ENCODE peak calls at places on chromosomes 7 and 10, in six cellular contexts. Q, K, X, H, U and E are unnamed samples.

GRCh38 chr7:26153823-26154783 is 2.1 kb downstream of the NFE2L3 start:
- DNase-seq in Q (no peak), K (no peak), X (peak; percentile 79), H (peak; percentile 93), U (no peak), E (peak; percentile 36)

GRCh38 chr7:134695321-134695860 is 48.7 kb downstream of the BPGM start:
- DNase-seq in Q (no peak), K (peak; percentile 76), X (no peak), H (no peak), U (no peak), E (peak; percentile 52)

GRCh38 chr7:131027287-131027773 is 293.3 kb upstream of the KLF14 start:
- DNase-seq in Q (no peak), K (peak; percentile 97), X (no peak), H (no peak), U (no peak), E (peak; percentile 45)

GRCh38 chr10:114393482-114393881 is 10.8 kb downstream of the AFAP1L2 start:
- DNase-seq in Q (no peak), K (no peak), X (peak; percentile 86), H (no peak), U (no peak), E (peak; percentile 69)

GRCh38 chr10:5560844-5561703 is 36.3 kb downstream of the CALML3 start:
- DNase-seq in Q (no peak), K (no peak), X (no peak), H (no peak), U (no peak), E (no peak)

GRCh38 chr7:32091608-32092210 is 21.5 kb upstream of the PDE1C start:
- DNase-seq in Q (no peak), K (peak; percentile 63), X (no peak), H (no peak), U (no peak), E (no peak)

GRCh38 chr10:68154211-68154497 is 44.9 kb downstream of the MYPN start:
- DNase-seq in Q (no peak), K (peak; percentile 22), X (no peak), H (peak; percentile 57), U (no peak), E (peak; percentile 71)

GRCh38 chr7:42502022-42502421 is 265.0 kb upstream of the GLI3 start:
- DNase-seq in Q (no peak), K (peak; percentile 61), X (peak; percentile 3), H (no peak), U (no peak), E (peak; percentile 46)

GRCh38 chr7:155815332-155816191 is 3.3 kb upstream of the SHH start:
- DNase-seq in Q (no peak), K (peak; percentile 69), X (peak; percentile 34), H (peak; percentile 87), U (no peak), E (no peak)

GRCh38 chr7:25407932-25408480 is 179.7 kb upstream of the NPVF start:
- DNase-seq in Q (no peak), K (no peak), X (no peak), H (peak; percentile 74), U (no peak), E (no peak)

GRCh38 chr10:13219685-13220670 is 14.2 kb downstream of the UCMA start:
- DNase-seq in Q (peak; percentile 49), K (peak; percentile 14), X (no peak), H (peak; percentile 84), U (peak; percentile 5), E (peak; percentile 4)

DNA sequence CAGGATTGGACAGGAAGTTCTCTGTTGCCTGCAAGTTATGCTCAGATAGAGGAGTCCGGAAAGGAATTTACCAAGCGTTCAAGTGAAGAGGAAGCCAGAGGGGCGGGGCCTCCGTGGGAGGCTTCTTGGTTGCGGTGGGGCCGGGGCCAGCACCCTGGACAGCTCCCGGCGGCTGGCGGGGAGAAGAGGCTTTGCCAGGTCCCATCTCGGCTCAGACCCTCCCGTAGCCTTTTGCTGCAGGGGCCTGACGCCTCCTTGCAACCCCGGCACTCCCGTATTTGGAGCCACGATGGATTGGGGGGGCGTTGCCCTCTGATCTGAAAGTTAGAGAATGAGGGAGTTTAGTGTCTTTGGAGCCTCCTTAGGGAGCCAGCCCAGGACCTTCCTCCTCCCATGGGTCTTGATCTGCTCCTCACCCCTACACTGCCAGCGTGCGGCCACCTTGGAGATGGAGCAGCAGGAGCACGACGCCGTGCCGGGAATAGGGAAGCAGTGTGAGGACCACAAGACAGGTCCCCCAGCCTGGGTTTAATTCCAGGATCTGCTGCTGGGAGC is 3.1 kb upstream of the SLC18A3 start:
- DNase-seq in Q (no peak), K (peak; percentile 77), X (peak; percentile 60), H (peak; percentile 93), U (no peak), E (peak; percentile 41)
- TF ChIP-seq EZH2 in Q (no peak), K (no peak), X (no peak), H (peak; percentile 39), U (no peak), E (peak; percentile 45)

DNA sequence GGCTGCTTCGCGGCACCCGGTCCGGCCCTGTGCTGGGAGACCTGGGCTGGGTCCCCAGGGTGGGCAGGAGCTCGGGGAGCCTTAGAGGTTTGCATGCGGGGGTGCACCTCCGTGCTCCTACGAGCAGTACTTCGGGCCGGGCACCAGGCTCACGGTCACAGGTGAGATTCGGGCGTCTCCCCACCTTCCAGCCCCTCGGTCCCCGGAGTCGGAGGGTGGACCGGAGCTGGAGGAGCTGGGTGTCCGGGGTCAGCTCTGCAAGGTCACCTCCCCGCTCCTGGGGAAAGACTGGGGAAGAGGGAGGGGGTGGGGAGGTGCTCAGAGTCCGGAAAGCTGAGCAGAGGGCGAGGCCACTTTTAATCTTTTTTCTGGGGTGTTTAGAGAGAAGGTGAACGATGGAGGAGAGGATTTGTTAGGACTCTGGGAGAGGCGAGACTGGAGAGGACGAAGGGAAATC is 26.6 kb downstream of the PRSS2 start:
- DNase-seq in Q (no peak), K (no peak), X (no peak), H (peak; percentile 47), U (no peak), E (no peak)
- TF ChIP-seq EZH2 in Q (no peak), K (peak; percentile 75), X (no peak), H (no peak), U (no peak), E (peak; percentile 87)

GRCh38 chr10:101123085-101123814 is 7.8 kb upstream of the TLX1 start:
- DNase-seq in Q (no peak), K (peak; percentile 16), X (no peak), H (no peak), U (no peak), E (no peak)

GRCh38 chr10:101122270-101123084 is 8.6 kb upstream of the TLX1 start:
- DNase-seq in Q (no peak), K (no peak), X (no peak), H (no peak), U (no peak), E (no peak)

GRCh38 chr10:101120884-101121660 is 10.0 kb upstream of the TLX1 start:
- DNase-seq in Q (no peak), K (peak; percentile 49), X (no peak), H (no peak), U (no peak), E (no peak)

GRCh38 chr10:101120520-101120883 is 10.6 kb upstream of the TLX1 start:
- DNase-seq in Q (no peak), K (no peak), X (no peak), H (no peak), U (no peak), E (no peak)

GRCh38 chr10:101121661-101122045 is 9.4 kb upstream of the TLX1 start:
- DNase-seq in Q (no peak), K (no peak), X (no peak), H (no peak), U (no peak), E (no peak)
- TF ChIP-seq EZH2 in Q (no peak), K (peak; percentile 23), X (peak; percentile 15), H (peak; percentile 68), U (no peak), E (no peak)

DNA sequence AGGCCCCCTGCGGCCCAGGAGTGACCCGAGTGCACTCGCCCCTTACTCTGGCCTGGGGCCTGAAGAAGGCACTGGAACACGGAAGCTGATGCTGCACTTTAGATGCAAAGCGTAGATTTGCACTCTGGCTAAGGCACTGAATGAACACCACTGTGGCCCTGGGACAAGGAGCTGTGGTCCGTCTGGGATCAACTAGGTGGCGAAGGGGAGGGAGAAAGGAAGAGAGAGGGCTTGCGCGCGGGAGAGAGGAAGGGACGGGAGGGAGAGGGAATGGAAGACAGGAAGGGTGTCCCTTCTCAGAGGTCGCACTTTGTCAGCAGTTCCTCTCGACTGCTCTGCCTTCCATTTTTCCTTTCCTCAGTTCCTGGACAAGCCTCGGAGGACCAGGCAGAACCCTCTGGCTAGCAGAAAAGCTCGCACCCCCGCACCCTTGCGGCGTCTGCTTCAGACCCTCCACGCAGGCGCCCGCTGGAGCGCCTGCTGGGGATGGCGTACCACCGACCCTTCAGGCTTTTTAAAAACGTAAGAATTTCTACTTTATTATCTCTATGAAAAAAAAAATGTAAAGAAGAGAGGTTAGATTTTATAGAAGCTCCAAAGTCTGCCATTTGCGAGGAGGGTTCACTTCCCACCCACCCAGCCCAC is 1.2 kb downstream of the FERD3L start:
- DNase-seq in Q (no peak), K (peak; percentile 7), X (no peak), H (peak; percentile 76), U (no peak), E (no peak)
- TF ChIP-seq EZH2 in Q (no peak), K (no peak), X (peak; percentile 73), H (peak; percentile 81), U (no peak), E (no peak)

DNA sequence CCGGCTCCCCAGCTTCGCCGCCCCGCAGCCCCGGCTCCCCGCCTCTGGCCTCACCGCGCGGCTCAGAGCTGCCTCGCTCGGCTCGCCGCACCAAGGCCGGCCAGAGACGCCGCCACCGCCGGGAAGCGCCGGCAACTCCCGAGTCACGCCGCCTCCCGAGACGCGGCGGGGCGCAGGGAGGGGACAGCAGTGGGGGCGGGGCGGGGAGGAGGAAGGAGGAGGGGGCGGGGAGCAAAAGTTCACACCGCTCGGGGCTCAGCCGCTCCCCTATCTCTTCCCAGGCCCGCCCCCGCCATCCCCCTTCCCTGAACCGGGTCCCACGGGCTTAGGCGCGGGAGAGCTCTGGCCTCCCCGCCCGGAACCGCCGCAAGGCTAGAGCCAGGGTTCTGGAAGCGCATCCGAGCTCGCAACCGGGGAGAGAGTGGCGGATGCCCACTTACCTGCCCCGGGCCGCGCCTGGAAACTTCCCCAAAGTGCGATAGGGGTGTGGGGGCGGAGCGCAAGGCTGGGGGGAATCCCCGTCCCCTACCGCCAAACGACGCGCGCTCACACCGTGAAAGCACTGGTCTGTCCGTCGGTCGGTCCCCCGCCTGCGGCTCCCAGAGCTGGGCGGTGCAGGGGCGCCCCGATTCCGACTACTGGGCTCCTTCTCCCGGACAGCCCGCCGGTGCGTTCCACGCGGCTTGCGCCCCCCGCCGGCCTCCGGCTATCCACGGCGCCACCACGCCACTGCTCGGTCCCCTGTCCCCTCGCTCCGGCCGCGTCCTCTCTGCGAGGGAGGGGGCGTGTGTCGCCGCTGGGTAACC is 925 bp downstream of the CHST15 start:
- DNase-seq in Q (no peak), K (peak; percentile 37), X (peak; percentile 52), H (peak; percentile 82), U (no peak), E (peak; percentile 29)
- TF ChIP-seq EZH2 in Q (no peak), K (no peak), X (peak; percentile 61), H (peak; percentile 8), U (no peak), E (peak; percentile 25)

GRCh38 chr7:159149488-159149887 is 4.8 kb upstream of the VIPR2 start:
- DNase-seq in Q (no peak), K (no peak), X (no peak), H (no peak), U (no peak), E (no peak)

GRCh38 chr7:159153511-159153910 is 8.8 kb upstream of the VIPR2 start:
- DNase-seq in Q (no peak), K (no peak), X (no peak), H (no peak), U (no peak), E (no peak)

GRCh38 chr7:159148430-159149395 is 4.0 kb upstream of the VIPR2 start:
- DNase-seq in Q (no peak), K (no peak), X (no peak), H (no peak), U (no peak), E (no peak)

GRCh38 chr7:159152816-159153215 is 8.1 kb upstream of the VIPR2 start:
- DNase-seq in Q (no peak), K (no peak), X (no peak), H (no peak), U (no peak), E (no peak)

GRCh38 chr7:159151231-159151630 is 6.6 kb upstream of the VIPR2 start:
- DNase-seq in Q (no peak), K (no peak), X (no peak), H (no peak), U (no peak), E (no peak)
- TF ChIP-seq EZH2 in Q (no peak), K (no peak), X (no peak), H (no peak), U (no peak), E (no peak)